ENCODE peak calls at places on chromosome 19, in four cellular contexts. One of them, this sample, is unnamed.

GRCh38 chr19:11448410-11448809 is 13.0 kb downstream of the PRKCSH start:
- DNase-seq in upper lobe of right lung: no peak
- DNase-seq in astrocyte: no peak
- DNase-seq in fibroblast of pulmonary artery: no peak
- DNase-seq in this sample: no peak

GRCh38 chr19:42919757-42920079 is 2.0 kb upstream of the PSG6 start:
- DNase-seq in upper lobe of right lung: no peak
- DNase-seq in astrocyte: no peak
- DNase-seq in fibroblast of pulmonary artery: no peak
- DNase-seq in this sample: peak

GRCh38 chr19:41709951-41710645 is 1.7 kb downstream of the CEACAM5 start:
- DNase-seq in upper lobe of right lung: no peak
- DNase-seq in astrocyte: no peak
- DNase-seq in fibroblast of pulmonary artery: no peak
- DNase-seq in this sample: no peak

GRCh38 chr19:6100284-6100915 is 9.9 kb downstream of the RFX2 start:
- DNase-seq in upper lobe of right lung: peak
- DNase-seq in astrocyte: no peak
- DNase-seq in fibroblast of pulmonary artery: no peak
- DNase-seq in this sample: no peak

GRCh38 chr19:35055715-35056179 is 14.2 kb downstream of the HPN start:
- DNase-seq in upper lobe of right lung: no peak
- DNase-seq in astrocyte: no peak
- DNase-seq in fibroblast of pulmonary artery: no peak
- DNase-seq in this sample: no peak

GRCh38 chr19:49502866-49503581 is 6.8 kb downstream of the RPS11 start:
- DNase-seq in upper lobe of right lung: no peak
- DNase-seq in astrocyte: peak
- DNase-seq in fibroblast of pulmonary artery: peak
- DNase-seq in this sample: peak

GRCh38 chr19:29378543-29379105 is 147.2 kb upstream of the VSTM2B start:
- DNase-seq in upper lobe of right lung: no peak
- DNase-seq in astrocyte: no peak
- DNase-seq in fibroblast of pulmonary artery: no peak
- DNase-seq in this sample: no peak

GRCh38 chr19:49489601-49490167 is 2.3 kb downstream of the RPL13A start:
- DNase-seq in upper lobe of right lung: no peak
- DNase-seq in astrocyte: no peak
- DNase-seq in fibroblast of pulmonary artery: no peak
- DNase-seq in this sample: no peak

GRCh38 chr19:1234041-1234669 is 3.6 kb downstream of the CBARP start:
- DNase-seq in upper lobe of right lung: no peak
- DNase-seq in astrocyte: no peak
- DNase-seq in fibroblast of pulmonary artery: no peak
- DNase-seq in this sample: no peak

GRCh38 chr19:8323781-8324185 is 2.5 kb downstream of the RPS28 start:
- DNase-seq in upper lobe of right lung: no peak
- DNase-seq in astrocyte: no peak
- DNase-seq in fibroblast of pulmonary artery: no peak
- DNase-seq in this sample: no peak

GRCh38 chr19:8307400-8307964 is 676 bp downstream of the CD320 start:
- DNase-seq in upper lobe of right lung: no peak
- DNase-seq in astrocyte: no peak
- DNase-seq in fibroblast of pulmonary artery: no peak
- DNase-seq in this sample: no peak

GRCh38 chr19:584240-585001 is 5.3 kb upstream of the HCN2 start:
- DNase-seq in upper lobe of right lung: peak
- DNase-seq in astrocyte: no peak
- DNase-seq in fibroblast of pulmonary artery: peak
- DNase-seq in this sample: peak

DNA sequence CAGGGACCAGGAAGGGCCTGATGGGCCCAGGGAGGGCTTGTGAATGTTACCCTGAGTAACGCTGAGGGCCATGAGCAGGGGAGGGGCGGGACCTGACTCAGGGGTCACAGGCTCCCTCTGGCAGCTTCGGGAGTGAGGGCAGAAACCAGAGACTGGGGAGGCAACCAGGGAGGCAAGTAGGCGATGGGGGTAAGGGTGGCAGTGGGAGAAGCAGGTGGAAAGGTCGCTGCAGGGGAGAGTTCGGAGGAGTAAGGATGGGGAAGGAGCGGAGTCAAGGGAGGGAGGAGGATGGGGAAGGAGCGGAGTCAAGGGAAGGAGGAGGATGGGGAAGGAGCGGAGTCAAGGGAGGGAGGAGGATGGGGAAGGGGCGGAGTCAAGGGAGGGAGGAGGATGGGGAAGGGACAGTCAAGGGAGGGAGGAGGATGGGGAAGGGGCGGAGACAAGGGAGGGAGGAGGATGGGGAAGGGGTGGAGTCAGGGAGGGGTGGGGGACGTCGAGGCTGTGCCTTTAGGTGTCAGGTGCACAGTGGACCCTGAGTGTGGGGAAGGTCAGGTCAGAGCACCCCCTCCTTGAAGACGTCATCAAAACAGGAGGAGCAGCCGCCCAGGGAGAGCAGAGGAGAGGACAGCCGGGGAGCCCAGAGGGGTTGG is 15.5 kb upstream of the B3GNT3 start:
- DNase-seq in upper lobe of right lung: no peak
- DNase-seq in astrocyte: peak
- DNase-seq in fibroblast of pulmonary artery: peak
- DNase-seq in this sample: peak
- H3K4me3 ChIP-seq in upper lobe of right lung: no peak
- H3K4me3 ChIP-seq in astrocyte: no peak
- H3K4me3 ChIP-seq in fibroblast of pulmonary artery: no peak
- H3K4me3 ChIP-seq in this sample: peak

GRCh38 chr19:14089412-14089661 is 1.2 kb downstream of the SAMD1 start:
- DNase-seq in upper lobe of right lung: no peak
- DNase-seq in astrocyte: peak
- DNase-seq in fibroblast of pulmonary artery: peak
- DNase-seq in this sample: peak
- TF ChIP-seq CTCF in upper lobe of right lung: peak
- TF ChIP-seq CTCF in astrocyte: no peak
- TF ChIP-seq CTCF in fibroblast of pulmonary artery: no peak
- TF ChIP-seq CTCF in this sample: peak

GRCh38 chr19:47407417-47407774 is 11.9 kb downstream of the MEIS3 start:
- DNase-seq in upper lobe of right lung: no peak
- DNase-seq in astrocyte: no peak
- DNase-seq in fibroblast of pulmonary artery: no peak
- DNase-seq in this sample: no peak
- H3K4me3 ChIP-seq in upper lobe of right lung: no peak
- H3K4me3 ChIP-seq in astrocyte: no peak
- H3K4me3 ChIP-seq in fibroblast of pulmonary artery: no peak
- H3K4me3 ChIP-seq in this sample: no peak

DNA sequence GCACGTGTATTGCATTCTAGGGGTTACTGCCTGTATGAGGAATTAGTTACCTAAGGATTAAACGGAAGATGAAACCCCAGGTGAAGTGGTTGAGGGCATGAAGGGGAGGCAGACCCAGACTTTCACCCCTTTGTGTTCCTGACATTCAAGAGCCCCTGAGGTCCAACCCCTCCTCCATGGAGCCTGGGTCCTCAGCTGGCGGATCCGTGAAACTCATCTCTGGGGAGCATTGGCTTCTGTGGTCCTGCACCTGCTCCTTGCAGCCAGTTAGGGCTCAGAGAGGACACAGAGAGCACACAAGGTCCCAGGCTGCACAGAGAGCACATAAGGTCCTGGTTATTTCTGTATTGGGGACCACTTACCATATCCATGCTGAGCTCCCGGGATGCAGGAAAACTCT is 7.0 kb upstream of the LILRA1 start:
- DNase-seq in upper lobe of right lung: no peak
- DNase-seq in astrocyte: no peak
- DNase-seq in fibroblast of pulmonary artery: no peak
- DNase-seq in this sample: no peak
- TF ChIP-seq CTCF in upper lobe of right lung: no peak
- TF ChIP-seq CTCF in astrocyte: no peak
- TF ChIP-seq CTCF in fibroblast of pulmonary artery: no peak
- TF ChIP-seq CTCF in this sample: no peak

GRCh38 chr19:3042545-3043267 is 13.6 kb upstream of the TLE2 start:
- DNase-seq in upper lobe of right lung: no peak
- DNase-seq in astrocyte: no peak
- DNase-seq in fibroblast of pulmonary artery: no peak
- DNase-seq in this sample: peak
- H3K4me3 ChIP-seq in upper lobe of right lung: no peak
- H3K4me3 ChIP-seq in astrocyte: no peak
- H3K4me3 ChIP-seq in fibroblast of pulmonary artery: no peak
- H3K4me3 ChIP-seq in this sample: no peak

GRCh38 chr19:17079710-17080440 is 4.3 kb downstream of the MYO9B start:
- DNase-seq in upper lobe of right lung: no peak
- DNase-seq in astrocyte: peak
- DNase-seq in fibroblast of pulmonary artery: peak
- DNase-seq in this sample: peak
- TF ChIP-seq CTCF in upper lobe of right lung: peak
- TF ChIP-seq CTCF in astrocyte: peak
- TF ChIP-seq CTCF in fibroblast of pulmonary artery: peak
- TF ChIP-seq CTCF in this sample: peak

GRCh38 chr19:17685451-17686026 is 2.6 kb downstream of the UNC13A start:
- DNase-seq in upper lobe of right lung: no peak
- DNase-seq in astrocyte: no peak
- DNase-seq in fibroblast of pulmonary artery: no peak
- DNase-seq in this sample: no peak

GRCh38 chr19:17687141-17687856 is 855 bp downstream of the UNC13A start:
- DNase-seq in upper lobe of right lung: no peak
- DNase-seq in astrocyte: no peak
- DNase-seq in fibroblast of pulmonary artery: no peak
- DNase-seq in this sample: no peak

GRCh38 chr19:17686592-17687042 is 1.5 kb downstream of the UNC13A start:
- DNase-seq in upper lobe of right lung: no peak
- DNase-seq in astrocyte: no peak
- DNase-seq in fibroblast of pulmonary artery: peak
- DNase-seq in this sample: peak

GRCh38 chr19:17684256-17684655 is 3.9 kb downstream of the UNC13A start:
- DNase-seq in upper lobe of right lung: no peak
- DNase-seq in astrocyte: no peak
- DNase-seq in fibroblast of pulmonary artery: no peak
- DNase-seq in this sample: no peak

DNA sequence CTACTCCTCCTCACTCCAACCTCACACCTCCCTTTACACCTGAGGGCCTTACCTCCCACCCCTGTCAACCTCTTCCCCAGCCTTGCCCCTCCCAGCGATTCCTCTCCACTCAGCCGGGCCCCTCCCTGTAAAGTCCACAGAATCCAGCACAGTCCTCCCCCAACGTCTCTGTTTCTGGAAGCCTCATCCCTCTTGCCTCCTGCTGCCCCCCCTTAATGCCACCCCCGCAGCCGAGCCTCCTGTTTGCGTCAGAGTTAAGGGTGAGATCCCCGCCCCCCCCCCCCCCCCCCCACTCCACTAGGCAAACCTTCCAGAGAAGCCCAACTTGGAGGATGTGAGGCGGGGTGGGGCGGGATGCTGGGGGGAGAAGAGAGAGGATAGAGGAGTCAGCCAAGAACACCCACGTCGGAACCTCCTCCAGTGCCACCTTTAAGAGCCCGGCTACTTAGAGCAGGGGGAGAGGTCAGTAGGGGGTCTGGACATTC is 2.1 kb downstream of the UNC13A start:
- DNase-seq in upper lobe of right lung: no peak
- DNase-seq in astrocyte: no peak
- DNase-seq in fibroblast of pulmonary artery: peak
- DNase-seq in this sample: peak
- H3K4me3 ChIP-seq in upper lobe of right lung: no peak
- H3K4me3 ChIP-seq in astrocyte: peak
- H3K4me3 ChIP-seq in fibroblast of pulmonary artery: peak
- H3K4me3 ChIP-seq in this sample: peak

This sample was measured in choroid plexus epithelial cell.